ENCODE peak calls at places on chromosome 18, in eight cellular contexts. J is AG09319, G is AG09309, P is breast epithelium, U is AG04450, N is GM23338, L is upper lobe of right lung, D is adrenal gland. K is an unnamed sample.

GRCh38 chr18:48741866-48742265 is 203.0 kb downstream of the CTIF start:
- DNase-seq in J (no peak), G (no peak), P (no peak), U (no peak), N (no peak), L (no peak), D (no peak), K (no peak)

GRCh38 chr18:3455938-3456685 is 6.1 kb downstream of the TGIF1 start:
- DNase-seq in J (no peak), G (no peak), P (no peak), U (no peak), N (peak), L (no peak), D (no peak), K (peak)

GRCh38 chr18:24683965-24684364 is 223.5 kb downstream of the HRH4 start:
- DNase-seq in J (no peak), G (no peak), P (no peak), U (no peak), N (peak), L (no peak), D (no peak), K (no peak)

GRCh38 chr18:26436176-26437031 is 111.9 kb downstream of the KCTD1 start:
- DNase-seq in J (peak), G (peak), P (no peak), U (peak), N (no peak), L (no peak), D (no peak), K (peak)

GRCh38 chr18:69626643-69627242 is 226.1 kb downstream of the DOK6 start:
- DNase-seq in J (no peak), G (no peak), P (no peak), U (no peak), N (peak), L (no peak), D (no peak), K (no peak)

GRCh38 chr18:75253043-75253442 is 42.4 kb downstream of the TSHZ1 start:
- DNase-seq in J (no peak), G (no peak), P (no peak), U (no peak), N (no peak), L (no peak), D (no peak), K (no peak)

GRCh38 chr18:75101916-75102315 is 107.0 kb downstream of the PTGR3 start:
- DNase-seq in J (no peak), G (no peak), P (no peak), U (no peak), N (no peak), L (no peak), D (no peak), K (no peak)

GRCh38 chr18:6326566-6326965 is 88.1 kb downstream of the L3MBTL4 start:
- DNase-seq in J (no peak), G (no peak), P (no peak), U (no peak), N (no peak), L (no peak), D (no peak), K (no peak)

GRCh38 chr18:73688851-73689659 is 458.6 kb downstream of the FBXO15 start:
- DNase-seq in J (peak), G (peak), P (no peak), U (peak), N (peak), L (no peak), D (no peak), K (no peak)

GRCh38 chr18:71324356-71324755 is 1035.5 kb downstream of the SOCS6 start:
- DNase-seq in J (no peak), G (no peak), P (no peak), U (no peak), N (no peak), L (no peak), D (no peak), K (no peak)

GRCh38 chr18:58756148-58756547 is 84.9 kb downstream of the MALT1 start:
- DNase-seq in J (no peak), G (no peak), P (no peak), U (no peak), N (no peak), L (no peak), D (no peak), K (no peak)

GRCh38 chr18:28086530-28087172 is 90.3 kb downstream of the CDH2 start:
- DNase-seq in J (no peak), G (no peak), P (no peak), U (no peak), N (peak), L (no peak), D (peak), K (no peak)

GRCh38 chr18:48889981-48890735 is 60.6 kb downstream of the SMAD7 start:
- DNase-seq in J (no peak), G (no peak), P (no peak), U (no peak), N (no peak), L (peak), D (no peak), K (no peak)

GRCh38 chr18:50578651-50579050 is 18.8 kb downstream of the MAPK4 start:
- DNase-seq in J (no peak), G (no peak), P (no peak), U (no peak), N (no peak), L (no peak), D (peak), K (no peak)

GRCh38 chr18:69250305-69251151 is 150.2 kb upstream of the DOK6 start:
- DNase-seq in J (peak), G (peak), P (no peak), U (peak), N (no peak), L (no peak), D (no peak), K (no peak)

GRCh38 chr18:79983793-79984192 is 4.6 kb downstream of the TXNL4A start:
- DNase-seq in J (no peak), G (no peak), P (no peak), U (no peak), N (no peak), L (no peak), D (no peak), K (no peak)

GRCh38 chr18:50274941-50275340 is 6.4 kb downstream of the MBD1 start:
- DNase-seq in J (no peak), G (no peak), P (no peak), U (no peak), N (no peak), L (no peak), D (no peak), K (no peak)

GRCh38 chr18:21117385-21118135 is 5.9 kb upstream of the ROCK1 start:
- DNase-seq in J (peak), G (peak), P (no peak), U (peak), N (peak), L (no peak), D (no peak), K (no peak)

GRCh38 chr18:46567196-46567595 is 89.8 kb downstream of the LOXHD1 start:
- DNase-seq in J (no peak), G (no peak), P (no peak), U (no peak), N (no peak), L (no peak), D (no peak), K (no peak)

GRCh38 chr18:57839942-57840381 is 36.8 kb upstream of the ATP8B1 start:
- DNase-seq in J (no peak), G (peak), P (no peak), U (peak), N (no peak), L (no peak), D (no peak), K (no peak)

GRCh38 chr18:55634545-55634944 is 46.6 kb upstream of the TCF4 start:
- DNase-seq in J (no peak), G (peak), P (no peak), U (peak), N (no peak), L (no peak), D (no peak), K (no peak)
- TF ChIP-seq CTCF in J (no peak), G (no peak), P (no peak), U (no peak), N (no peak), L (no peak), D (no peak), K (no peak)

GRCh38 chr18:12883003-12883683 is 894 bp downstream of the PTPN2 start:
- DNase-seq in J (no peak), G (no peak), P (no peak), U (no peak), N (peak), L (no peak), D (no peak), K (peak)

GRCh38 chr18:12882416-12882815 is 1.6 kb downstream of the PTPN2 start:
- DNase-seq in J (no peak), G (no peak), P (no peak), U (no peak), N (no peak), L (no peak), D (no peak), K (no peak)

GRCh38 chr18:12883684-12884520 is at the start of gene PTPN2:
- DNase-seq in J (peak), G (peak), P (peak), U (peak), N (peak), L (peak), D (peak), K (peak)

GRCh38 chr18:12880532-12880892 is 3.5 kb downstream of the PTPN2 start:
- DNase-seq in J (no peak), G (no peak), P (no peak), U (no peak), N (no peak), L (no peak), D (no peak), K (no peak)

GRCh38 chr18:12879840-12880531 is 4.1 kb downstream of the PTPN2 start:
- DNase-seq in J (no peak), G (no peak), P (no peak), U (no peak), N (peak), L (no peak), D (no peak), K (no peak)
- TF ChIP-seq CTCF in J (no peak), G (no peak), P (no peak), U (no peak), N (no peak), L (no peak), D (no peak), K (no peak)

GRCh38 chr18:33839452-33840225 is 261.6 kb downstream of the ASXL3 start:
- DNase-seq in J (no peak), G (no peak), P (no peak), U (no peak), N (peak), L (no peak), D (no peak), K (peak)
- TF ChIP-seq CTCF in J (peak), G (peak), P (peak), U (peak), N (peak), L (peak), D (peak), K (peak)

DNA sequence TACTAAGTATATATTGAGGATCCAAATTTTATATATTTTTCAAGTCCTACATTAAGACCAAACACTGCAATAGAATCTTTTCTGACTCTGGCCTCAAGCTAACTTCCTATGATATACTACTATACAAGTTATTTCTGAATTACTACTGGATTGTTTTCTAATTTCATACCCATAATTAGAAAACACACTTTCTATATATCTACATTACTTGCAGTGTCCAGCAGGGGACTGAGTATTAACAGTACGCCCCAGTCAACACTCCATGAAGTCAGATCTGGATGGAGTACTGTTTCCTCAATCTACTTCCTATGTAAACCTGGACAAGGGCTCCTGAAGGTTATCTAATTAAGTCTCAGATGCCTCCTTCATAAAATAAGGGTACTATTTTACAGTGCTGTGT is 26.5 kb downstream of the RMP24 start:
- DNase-seq in J (no peak), G (no peak), P (no peak), U (no peak), N (peak), L (no peak), D (no peak), K (no peak)
- TF ChIP-seq CTCF in J (no peak), G (peak), P (peak), U (peak), N (peak), L (peak), D (no peak), K (peak)

DNA sequence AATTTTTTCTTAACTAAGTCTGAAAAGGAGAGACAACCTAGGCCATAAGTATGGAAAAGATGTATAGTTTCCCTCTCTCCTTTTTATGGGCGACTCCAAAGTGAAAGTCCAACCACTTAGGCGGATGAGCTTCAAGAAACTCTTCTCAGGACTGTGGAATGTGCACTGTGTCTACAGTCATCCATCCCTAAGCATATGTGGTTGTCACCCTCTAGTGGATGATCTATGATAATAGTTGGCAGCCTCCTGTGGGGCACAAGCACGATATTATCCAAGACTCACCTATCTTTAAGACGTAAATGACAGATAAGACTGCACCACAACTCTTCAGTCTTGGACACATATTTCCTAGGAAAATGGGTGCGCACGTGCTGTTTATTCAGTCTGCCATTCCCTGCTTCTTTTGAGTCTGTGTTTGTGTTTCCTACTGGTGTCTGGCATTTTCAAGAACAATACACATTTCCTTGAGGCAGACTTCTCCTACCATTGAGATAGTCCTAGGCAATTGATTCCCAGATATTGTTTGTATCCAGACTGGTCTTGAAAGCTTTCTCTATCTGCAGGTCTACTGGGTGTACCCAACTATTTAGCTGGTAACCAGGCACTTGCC is 145.5 kb upstream of the CTAGE1 start:
- DNase-seq in J (peak), G (peak), P (no peak), U (peak), N (peak), L (no peak), D (peak), K (peak)
- TF ChIP-seq CTCF in J (peak), G (peak), P (peak), U (peak), N (peak), L (peak), D (peak), K (peak)

DNA sequence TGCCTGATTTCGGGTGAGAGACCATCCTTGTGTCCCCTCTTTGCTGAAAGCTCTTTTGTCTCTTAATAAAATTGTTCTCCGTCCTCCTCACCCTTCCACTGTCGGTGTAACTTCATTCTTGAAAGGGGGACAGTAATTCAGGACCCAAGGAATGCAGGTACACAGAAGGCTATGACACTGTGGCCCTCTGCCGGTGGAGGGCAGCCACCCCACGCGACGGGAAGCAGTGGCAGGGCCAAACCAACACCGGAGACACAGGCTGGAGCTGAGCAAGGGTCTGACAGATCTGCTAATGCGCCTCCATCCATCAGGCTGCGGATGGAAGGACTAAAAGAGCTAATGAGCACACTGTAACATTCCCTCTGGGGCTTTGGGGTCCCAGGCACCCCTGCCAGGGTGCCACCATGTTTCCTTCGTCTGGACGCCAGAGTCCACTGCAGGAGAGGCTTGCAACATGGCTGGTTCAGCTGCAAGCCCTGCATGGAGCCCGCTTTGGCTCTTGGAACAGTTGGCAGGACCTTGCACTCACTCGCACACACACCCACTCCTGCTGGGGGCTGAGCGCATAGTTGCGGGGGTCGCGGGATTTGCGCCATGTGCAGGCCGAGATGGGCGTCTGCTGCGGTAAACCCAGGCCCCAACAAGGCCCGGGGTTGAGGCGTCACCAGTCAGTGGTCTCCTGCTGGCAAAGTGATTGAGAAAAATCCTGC is 544.1 kb upstream of the CDH7 start:
- DNase-seq in J (no peak), G (no peak), P (no peak), U (no peak), N (peak), L (no peak), D (no peak), K (peak)
- TF ChIP-seq CTCF in J (no peak), G (no peak), P (no peak), U (no peak), N (peak), L (no peak), D (no peak), K (peak)

GRCh38 chr18:31610841-31611240 is 19.2 kb downstream of the TTR start:
- DNase-seq in J (no peak), G (no peak), P (no peak), U (no peak), N (peak), L (no peak), D (no peak), K (peak)
- TF ChIP-seq CTCF in J (no peak), G (no peak), P (no peak), U (no peak), N (peak), L (peak), D (peak), K (peak)

GRCh38 chr18:62566199-62566598 is 43.4 kb downstream of the ZCCHC2 start:
- DNase-seq in J (no peak), G (no peak), P (no peak), U (no peak), N (peak), L (no peak), D (peak), K (no peak)
- TF ChIP-seq CTCF in J (peak), G (peak), P (peak), U (peak), N (peak), L (peak), D (peak), K (no peak)

GRCh38 chr18:36733150-36733549 is 95.7 kb downstream of the TPGS2 start:
- DNase-seq in J (no peak), G (no peak), P (no peak), U (no peak), N (peak), L (no peak), D (no peak), K (no peak)
- TF ChIP-seq CTCF in J (no peak), G (peak), P (no peak), U (peak), N (no peak), L (no peak), D (no peak), K (no peak)